ENCODE peak calls at places on chromosome 6, in seven cellular contexts. T is aorta; U is foreskin fibroblast; B is cardiac muscle cell; L is CD8-positive, alpha-beta memory T cell; D is choroid plexus epithelial cell; C is HepG2. H is an unnamed sample.

GRCh38 chr6:26575494-26575939 is 21.2 kb upstream of the ABT1 start:
- DNase-seq in U (peak), C (no peak), L (no peak), B (peak), D (peak), T (no peak), H (peak)

GRCh38 chr6:118565317-118565960 is 17.3 kb downstream of the PLN start:
- DNase-seq in D (peak), U (peak), B (no peak), C (peak), L (peak), T (no peak), H (no peak)

GRCh38 chr6:129276986-129277385 is 394.0 kb downstream of the LAMA2 start:
- DNase-seq in T (no peak), C (no peak), L (no peak), U (no peak), B (peak), D (no peak), H (no peak)

GRCh38 chr6:81806793-81807565 is 54.5 kb upstream of the TENT5A start:
- DNase-seq in U (no peak), T (no peak), D (no peak), L (no peak), C (peak), B (no peak), H (no peak)

GRCh38 chr6:158818580-158819212 is 472 bp downstream of the EZR start:
- DNase-seq in D (peak), L (peak), B (peak), U (peak), C (peak), T (peak), H (peak)

GRCh38 chr6:167572106-167572505 is 247.2 kb downstream of the TTLL2 start:
- DNase-seq in D (no peak), B (no peak), L (no peak), T (no peak), U (no peak), C (no peak), H (no peak)

GRCh38 chr6:43181942-43182860 is at the start of gene CUL9:
- DNase-seq in T (peak), U (peak), D (peak), L (peak), C (peak), B (peak), H (peak)

GRCh38 chr6:56268266-56268665 is 20.9 kb upstream of the COL21A1 start:
- DNase-seq in T (no peak), U (no peak), B (no peak), D (no peak), C (no peak), L (no peak), H (no peak)

GRCh38 chr6:151058021-151058733 is 181.6 kb upstream of the AKAP12 start:
- DNase-seq in L (no peak), B (no peak), D (peak), U (peak), T (no peak), C (no peak), H (no peak)

GRCh38 chr6:134732761-134733160 is 217.1 kb downstream of the ALDH8A1 start:
- DNase-seq in B (no peak), U (peak), L (no peak), D (no peak), T (no peak), C (no peak), H (no peak)

GRCh38 chr6:166820070-166820469 is 136.3 kb downstream of the RNASET2 start:
- DNase-seq in C (no peak), T (no peak), U (no peak), D (no peak), B (no peak), L (no peak), H (no peak)

GRCh38 chr6:143059616-143060353 is 904 bp upstream of the AIG1 start:
- DNase-seq in B (peak), D (peak), T (no peak), L (peak), U (peak), C (peak), H (no peak)

GRCh38 chr6:44142835-44143234 is 15.5 kb downstream of the TMEM63B start:
- DNase-seq in B (no peak), C (peak), U (no peak), L (no peak), D (no peak), T (no peak), H (no peak)

GRCh38 chr6:26157838-26158580 is 70.8 kb downstream of the HFE start:
- DNase-seq in D (peak), B (peak), C (peak), L (peak), T (peak), U (peak), H (peak)

GRCh38 chr6:157885211-157885788 is 62.3 kb downstream of the SNX9 start:
- DNase-seq in T (no peak), B (no peak), C (no peak), U (no peak), L (peak), D (peak), H (no peak)

GRCh38 chr6:14037402-14038277 is 79.9 kb upstream of the CD83 start:
- DNase-seq in B (peak), U (peak), D (peak), C (no peak), T (no peak), L (no peak), H (no peak)

GRCh38 chr6:113645576-113645970 is 211.6 kb upstream of the MARCKS start:
- DNase-seq in B (peak), D (peak), U (peak), C (peak), L (no peak), T (no peak), H (no peak)

GRCh38 chr6:167474725-167475124 is 149.8 kb downstream of the TTLL2 start:
- DNase-seq in B (peak), U (no peak), L (no peak), D (peak), C (no peak), T (no peak), H (no peak)

GRCh38 chr6:147310511-147310910 is 106.3 kb downstream of the STXBP5 start:
- DNase-seq in U (no peak), C (no peak), D (no peak), T (no peak), B (no peak), L (no peak), H (no peak)

GRCh38 chr6:75308250-75308988 is 23.8 kb upstream of the TMEM30A start:
- DNase-seq in B (no peak), L (no peak), T (no peak), U (no peak), C (no peak), D (no peak), H (no peak)

GRCh38 chr6:52288216-52288615 is 3.7 kb upstream of the MCM3 start:
- DNase-seq in D (no peak), C (no peak), B (no peak), T (no peak), U (no peak), L (no peak), H (no peak)

GRCh38 chr6:52297433-52297832 is 12.9 kb upstream of the MCM3 start:
- DNase-seq in D (no peak), C (no peak), T (no peak), L (no peak), B (no peak), U (no peak), H (no peak)

GRCh38 chr6:52293067-52293466 is 8.5 kb upstream of the MCM3 start:
- DNase-seq in L (no peak), C (no peak), B (no peak), U (no peak), D (no peak), T (no peak), H (no peak)
- H3K4me3 ChIP-seq in L (no peak), C (no peak), B (no peak), U (no peak), D (no peak), T (no peak), H (no peak)

DNA sequence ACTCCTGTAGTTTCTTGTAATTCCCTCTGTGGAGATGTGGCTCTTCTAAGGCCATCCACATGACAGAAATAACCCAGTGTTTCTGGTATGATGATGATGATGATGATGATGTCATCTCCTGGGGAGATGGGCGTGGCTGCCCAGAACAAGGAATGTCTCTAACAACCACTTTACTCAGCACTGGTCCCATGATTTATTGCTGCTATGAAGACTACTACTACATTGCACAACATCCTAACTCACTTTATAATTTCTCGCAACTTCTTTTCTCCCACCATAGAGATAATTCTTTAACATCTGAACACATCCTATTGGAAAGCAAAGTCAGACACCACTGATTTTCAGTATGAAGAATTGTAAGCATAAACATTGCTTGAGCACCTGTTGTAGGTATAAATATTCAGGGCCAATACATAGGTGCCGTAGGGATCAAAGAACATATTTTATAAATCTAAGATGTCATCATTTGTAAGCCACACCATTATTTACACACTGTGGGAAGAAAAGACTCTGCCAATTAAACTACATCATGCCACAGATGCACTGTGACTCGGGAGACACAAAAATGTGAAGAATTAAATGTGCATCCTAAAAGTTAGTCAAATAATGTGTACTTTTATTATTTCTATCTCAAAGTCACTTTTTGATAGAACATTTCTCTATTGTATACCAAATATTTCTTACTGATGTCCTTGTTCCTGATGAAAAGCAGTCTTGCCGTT is 6.4 kb downstream of the TPMT start:
- DNase-seq in B (peak), L (no peak), T (no peak), C (no peak), D (peak), U (peak), H (peak)
- H3K4me3 ChIP-seq in B (no peak), L (no peak), T (no peak), C (no peak), D (no peak), U (no peak), H (no peak)

DNA sequence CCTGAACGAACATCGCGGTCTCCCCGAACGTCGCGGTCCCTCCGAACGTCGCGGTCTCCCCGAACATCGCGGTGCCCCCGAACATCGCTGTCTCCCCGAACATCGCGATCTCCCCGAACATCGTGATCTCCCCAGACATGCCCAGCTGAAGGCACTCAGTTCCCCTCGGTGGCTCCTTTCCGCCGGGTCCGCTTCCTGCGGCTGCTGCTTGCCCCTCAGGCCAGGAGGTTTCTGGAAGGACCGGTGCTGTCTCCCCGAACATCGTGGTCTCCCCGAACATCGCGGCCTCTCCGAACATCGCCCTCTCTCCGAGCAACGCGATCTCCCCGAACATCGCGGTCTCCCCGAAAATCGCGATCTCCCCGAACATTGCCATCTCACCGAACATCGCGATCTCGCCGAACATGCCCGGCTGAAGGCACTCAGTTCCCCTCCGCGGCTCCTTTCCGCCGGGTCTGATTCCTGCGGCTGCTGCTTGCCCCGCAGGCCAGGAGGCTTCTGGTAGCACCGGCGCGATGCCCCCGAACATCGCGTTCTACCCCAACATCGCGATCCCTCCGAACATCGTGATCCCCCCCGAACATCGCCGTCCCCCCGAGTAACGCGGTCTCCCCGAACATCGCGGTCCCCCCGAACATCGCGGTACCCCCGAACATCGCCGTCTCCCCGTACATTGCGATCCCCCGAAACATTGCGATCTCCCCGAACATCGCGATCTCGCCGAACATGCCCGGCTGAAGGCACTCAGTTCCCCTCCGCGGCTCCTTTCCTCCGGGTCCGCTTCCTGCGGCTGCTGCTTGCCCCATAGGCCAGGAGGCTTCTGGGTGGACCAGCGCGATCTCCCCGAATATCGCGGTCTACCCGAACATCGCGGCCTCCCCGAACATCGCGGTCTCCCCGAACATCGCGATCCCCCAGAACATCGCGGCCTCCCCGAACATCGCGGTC is 774 bp downstream of the ULBP1 start:
- DNase-seq in L (no peak), B (peak), T (no peak), U (peak), C (no peak), D (peak), H (peak)
- H3K4me3 ChIP-seq in L (peak), B (peak), T (no peak), U (peak), C (no peak), D (peak), H (peak)

GRCh38 chr6:35804996-35805736 is at the start of gene LHFPL5:
- DNase-seq in C (peak), T (no peak), D (peak), U (peak), L (peak), B (peak), H (peak)
- H3K4me3 ChIP-seq in C (peak), T (no peak), D (peak), U (no peak), L (no peak), B (peak), H (no peak)

DNA sequence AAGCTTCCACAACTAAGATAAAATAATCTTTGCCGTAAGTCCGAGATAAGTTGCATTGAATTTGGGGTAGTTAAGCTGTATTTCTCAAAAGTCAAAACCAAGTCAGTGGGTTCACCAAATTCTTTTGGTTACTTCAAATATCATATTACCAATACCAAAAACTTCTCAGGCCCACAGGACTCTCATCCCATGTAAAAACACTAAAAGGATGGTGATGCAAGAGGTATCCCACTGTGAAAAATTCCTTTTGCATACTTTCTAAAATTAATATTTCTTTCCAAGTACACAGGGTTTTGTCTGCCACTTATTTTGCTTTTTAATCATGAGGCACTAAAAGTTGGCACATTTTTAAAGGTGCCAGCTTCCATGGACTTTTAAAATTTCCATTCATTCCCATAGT is 151.3 kb downstream of the GJA10 start:
- DNase-seq in U (peak), D (peak), L (no peak), C (no peak), T (no peak), B (no peak), H (no peak)
- H3K4me3 ChIP-seq in U (no peak), D (no peak), L (no peak), C (no peak), T (no peak), B (no peak), H (no peak)

GRCh38 chr6:159836294-159837140 is 36.4 kb downstream of the PNLDC1 start:
- DNase-seq in C (no peak), D (no peak), T (peak), L (no peak), B (peak), U (no peak), H (no peak)
- H3K4me3 ChIP-seq in C (no peak), D (no peak), T (no peak), L (no peak), B (no peak), U (no peak), H (no peak)

GRCh38 chr6:104959453-104959858 is 2.5 kb downstream of the LIN28B start:
- DNase-seq in U (no peak), D (no peak), L (no peak), B (no peak), T (no peak), C (no peak), H (no peak)
- H3K4me3 ChIP-seq in U (no peak), D (no peak), L (no peak), B (peak), T (no peak), C (peak), H (peak)